ENCODE peak calls at places on chromosomes 12 and 14, in ten cellular contexts. H, M, S, V, T, Z, O, I, U and W are unnamed samples.

GRCh38 chr12:15435597-15435996 is 113.3 kb downstream of the PTPRO start:
- DNase-seq in H (no peak), M (no peak), S (no peak), V (no peak), T (no peak), Z (no peak), O (peak; percentile 22), I (no peak), U (no peak), W (no peak)

GRCh38 chr14:88249266-88249665 is 73.8 kb downstream of the KCNK10 start:
- DNase-seq in H (no peak), M (no peak), S (no peak), V (no peak), T (no peak), Z (no peak), O (no peak), I (no peak), U (no peak), W (no peak)

GRCh38 chr12:54958048-54958658 is 26.4 kb downstream of the TESPA1 start:
- DNase-seq in H (peak; percentile 37), M (peak; percentile 57), S (peak; percentile 67), V (peak; percentile 91), T (peak; percentile 52), Z (peak; percentile 39), O (peak; percentile 87), I (no peak), U (peak; percentile 39), W (no peak)

GRCh38 chr12:8912910-8913309 is 1.4 kb upstream of the PHC1 start:
- DNase-seq in H (peak; percentile 8), M (peak; percentile 3), S (no peak), V (peak; percentile 53), T (no peak), Z (no peak), O (no peak), I (peak; percentile 22), U (peak; percentile 52), W (no peak)

GRCh38 chr14:62947291-62947690 is 98.0 kb downstream of the KCNH5 start:
- DNase-seq in H (no peak), M (no peak), S (no peak), V (no peak), T (no peak), Z (no peak), O (no peak), I (no peak), U (peak; percentile 85), W (no peak)

GRCh38 chr14:103118019-103118662 is 5.1 kb upstream of the TNFAIP2 start:
- DNase-seq in H (no peak), M (no peak), S (peak; percentile 23), V (no peak), T (no peak), Z (no peak), O (no peak), I (no peak), U (no peak), W (no peak)

GRCh38 chr12:22974865-22975264 is 349.9 kb downstream of the ETNK1 start:
- DNase-seq in H (no peak), M (no peak), S (no peak), V (no peak), T (no peak), Z (peak; percentile 13), O (peak; percentile 95), I (no peak), U (no peak), W (no peak)

GRCh38 chr12:29730481-29730880 is 53.3 kb downstream of the TMTC1 start:
- DNase-seq in H (no peak), M (no peak), S (no peak), V (no peak), T (no peak), Z (no peak), O (no peak), I (no peak), U (no peak), W (no peak)

GRCh38 chr14:90509403-90509802 is 112.6 kb downstream of the CALM1 start:
- DNase-seq in H (no peak), M (no peak), S (no peak), V (no peak), T (no peak), Z (no peak), O (no peak), I (no peak), U (no peak), W (no peak)

GRCh38 chr12:21476949-21477348 is 24.5 kb downstream of the RECQL start:
- DNase-seq in H (no peak), M (no peak), S (no peak), V (no peak), T (no peak), Z (no peak), O (peak; percentile 72), I (no peak), U (no peak), W (no peak)

GRCh38 chr14:100696590-100696989 is 30.1 kb upstream of the DLK1 start:
- DNase-seq in H (no peak), M (no peak), S (no peak), V (no peak), T (no peak), Z (no peak), O (no peak), I (no peak), U (no peak), W (no peak)

GRCh38 chr14:34233619-34234018 is 228.4 kb downstream of the SPTSSA start:
- DNase-seq in H (no peak), M (no peak), S (no peak), V (no peak), T (no peak), Z (no peak), O (no peak), I (no peak), U (no peak), W (no peak)

GRCh38 chr12:126616441-126616840 is 1551.2 kb downstream of the AACS start:
- DNase-seq in H (no peak), M (no peak), S (no peak), V (no peak), T (no peak), Z (no peak), O (no peak), I (no peak), U (no peak), W (no peak)

GRCh38 chr12:50603817-50604639 is 99.2 kb downstream of the DIP2B start:
- DNase-seq in H (no peak), M (no peak), S (no peak), V (no peak), T (no peak), Z (no peak), O (peak; percentile 94), I (no peak), U (no peak), W (no peak)

GRCh38 chr12:57111046-57111698 is at the start of gene STAT6:
- DNase-seq in H (peak; percentile 80), M (peak; percentile 83), S (peak; percentile 92), V (peak; percentile 67), T (peak; percentile 74), Z (peak; percentile 71), O (peak; percentile 95), I (no peak), U (no peak), W (peak; percentile 65)

GRCh38 chr14:95039259-95039992 is 117.9 kb downstream of the DICER1 start:
- DNase-seq in H (no peak), M (no peak), S (no peak), V (no peak), T (no peak), Z (no peak), O (no peak), I (no peak), U (no peak), W (no peak)

GRCh38 chr12:49347307-49348237 is 884 bp downstream of the DNAJC22 start:
- DNase-seq in H (peak; percentile 78), M (peak; percentile 82), S (peak; percentile 54), V (peak; percentile 83), T (peak; percentile 76), Z (peak; percentile 95), O (peak; percentile 96), I (peak; percentile 91), U (peak; percentile 26), W (peak; percentile 66)

GRCh38 chr12:124592050-124592449 is 24.6 kb upstream of the NCOR2 start:
- DNase-seq in H (no peak), M (no peak), S (no peak), V (no peak), T (no peak), Z (no peak), O (peak; percentile 55), I (no peak), U (no peak), W (no peak)

GRCh38 chr12:85280138-85280983 is at the start of gene ALX1:
- DNase-seq in H (no peak), M (no peak), S (no peak), V (peak; percentile 91), T (no peak), Z (no peak), O (peak; percentile 80), I (no peak), U (no peak), W (no peak)

GRCh38 chr12:57135487-57135886 is 7.2 kb downstream of the LRP1 start:
- DNase-seq in H (no peak), M (no peak), S (no peak), V (no peak), T (no peak), Z (no peak), O (peak; percentile 36), I (no peak), U (no peak), W (no peak)

GRCh38 chr12:3967556-3968160 is 94.5 kb upstream of the PARP11 start:
- DNase-seq in H (no peak), M (no peak), S (no peak), V (no peak), T (no peak), Z (peak; percentile 59), O (no peak), I (no peak), U (no peak), W (no peak)

GRCh38 chr12:50053583-50053982 is 3.8 kb upstream of the ASIC1 start:
- DNase-seq in H (no peak), M (no peak), S (peak; percentile 9), V (no peak), T (no peak), Z (no peak), O (no peak), I (no peak), U (no peak), W (no peak)

GRCh38 chr14:41167040-41167439 is 439.6 kb upstream of the LRFN5 start:
- DNase-seq in H (no peak), M (no peak), S (no peak), V (no peak), T (no peak), Z (no peak), O (no peak), I (no peak), U (peak; percentile 90), W (no peak)

GRCh38 chr14:92751819-92752218 is 3.4 kb upstream of the LGMN start:
- DNase-seq in H (no peak), M (no peak), S (no peak), V (no peak), T (no peak), Z (peak; percentile 23), O (no peak), I (no peak), U (no peak), W (no peak)

GRCh38 chr14:89853976-89854693 is 100.4 kb downstream of the EFCAB11 start:
- DNase-seq in H (no peak), M (no peak), S (no peak), V (no peak), T (no peak), Z (no peak), O (no peak), I (no peak), U (no peak), W (no peak)

GRCh38 chr14:96145116-96145864 is 59.3 kb upstream of the BDKRB2 start:
- DNase-seq in H (no peak), M (no peak), S (no peak), V (no peak), T (no peak), Z (no peak), O (peak; percentile 87), I (no peak), U (no peak), W (no peak)